ENCODE peak calls at places on chromosomes 7 and 10, in nine cellular contexts. Z is CD8-positive, alpha-beta memory T cell; D is SJSA1; L is kidney; X is endothelial cell of umbilical vein; U is BE2C; O is neural progenitor cell; T is IMR-90; P is stomach. K is an unnamed sample.
A peak's percentile ranks its signal among the peaks of the same experiment; 100 is the strongest.

GRCh38 chr10:62934258-62934657 is 118.1 kb upstream of the EGR2 start:
- DNase-seq in D (no peak), O (no peak), P (no peak), U (no peak), X (no peak), T (no peak), L (no peak), Z (no peak), K (no peak)

GRCh38 chr7:123782071-123782798 is 33.4 kb upstream of the WASL start:
- DNase-seq in O (no peak), Z (no peak), U (no peak), P (no peak), L (no peak), X (peak; percentile 72), D (no peak), T (no peak), K (peak; percentile 84)

GRCh38 chr10:86264481-86265231 is 101.9 kb downstream of the GRID1 start:
- DNase-seq in Z (no peak), L (no peak), P (peak; percentile 17), T (no peak), O (no peak), D (peak; percentile 29), X (no peak), U (peak; percentile 76), K (no peak)

GRCh38 chr7:17474724-17475344 is 176.4 kb downstream of the AHR start:
- DNase-seq in P (no peak), T (no peak), Z (no peak), O (peak; percentile 39), X (no peak), U (peak; percentile 15), D (no peak), L (no peak), K (no peak)

GRCh38 chr7:61111-61510 is 131.3 kb upstream of the FAM20C start:
- DNase-seq in Z (no peak), L (peak; percentile 46), T (no peak), D (no peak), P (no peak), X (no peak), O (no peak), U (no peak), K (no peak)

GRCh38 chr7:20102970-20103369 is 114.2 kb downstream of the MACC1 start:
- DNase-seq in T (no peak), O (no peak), P (no peak), U (no peak), X (no peak), D (no peak), Z (no peak), L (no peak), K (no peak)

GRCh38 chr7:129771201-129771927 is 159.8 kb downstream of the NRF1 start:
- DNase-seq in X (no peak), U (no peak), O (no peak), P (no peak), D (no peak), T (no peak), Z (no peak), L (peak; percentile 64), K (no peak)

GRCh38 chr10:46549171-46550075 is 7.0 kb downstream of the GPRIN2 start:
- DNase-seq in O (no peak), L (peak; percentile 79), U (peak; percentile 23), Z (no peak), X (no peak), D (peak; percentile 56), T (no peak), P (peak; percentile 25), K (no peak)

GRCh38 chr10:12391191-12391590 is 41.8 kb downstream of the CAMK1D start:
- DNase-seq in D (no peak), U (no peak), P (no peak), L (no peak), O (no peak), T (no peak), Z (no peak), X (peak; percentile 34), K (no peak)

GRCh38 chr7:130939285-130940095 is 205.5 kb upstream of the KLF14 start:
- DNase-seq in T (peak; percentile 59), L (no peak), O (peak; percentile 53), P (no peak), Z (no peak), D (no peak), X (no peak), U (no peak), K (no peak)

GRCh38 chr7:149494738-149495368 is 2.8 kb downstream of the ZNF746 start:
- DNase-seq in P (no peak), T (peak; percentile 61), O (no peak), U (no peak), X (no peak), Z (no peak), L (no peak), D (no peak), K (no peak)

GRCh38 chr10:3124412-3125175 is 48.0 kb downstream of the PITRM1 start:
- DNase-seq in X (no peak), P (no peak), U (no peak), T (no peak), L (peak; percentile 59), Z (no peak), O (no peak), D (no peak), K (no peak)

GRCh38 chr10:3123571-3124411 is 48.8 kb downstream of the PITRM1 start:
- DNase-seq in D (no peak), T (no peak), U (no peak), Z (no peak), X (no peak), L (peak; percentile 52), O (no peak), P (no peak), K (no peak)

GRCh38 chr10:3119796-3120459 is 52.6 kb downstream of the PFKP start:
- DNase-seq in O (peak; percentile 41), L (peak; percentile 59), T (peak; percentile 25), U (peak; percentile 41), X (no peak), D (no peak), Z (no peak), P (no peak), K (no peak)

GRCh38 chr10:3122486-3123205 is 49.9 kb downstream of the PITRM1 start:
- DNase-seq in L (peak; percentile 61), U (no peak), X (no peak), T (no peak), O (no peak), D (peak; percentile 89), P (no peak), Z (no peak), K (no peak)

GRCh38 chr10:3122034-3122433 is 50.5 kb downstream of the PITRM1 start:
- DNase-seq in D (no peak), X (no peak), P (no peak), L (peak; percentile 54), T (no peak), O (no peak), U (no peak), Z (no peak), K (no peak)
- H3K36me3 ChIP-seq in D (peaks cover 98% of the 10 kb centered on the region), X (peaks cover 21% of the 10 kb centered on the region), P (peaks cover 92% of the 10 kb centered on the region), L (peaks cover 3% of the 10 kb centered on the region), T (peaks cover 81% of the 10 kb centered on the region), O (no peaks in the 10 kb centered on the region), U (no peaks in the 10 kb centered on the region), Z (no peaks in the 10 kb centered on the region), K (peaks cover 22% of the 10 kb centered on the region)

DNA sequence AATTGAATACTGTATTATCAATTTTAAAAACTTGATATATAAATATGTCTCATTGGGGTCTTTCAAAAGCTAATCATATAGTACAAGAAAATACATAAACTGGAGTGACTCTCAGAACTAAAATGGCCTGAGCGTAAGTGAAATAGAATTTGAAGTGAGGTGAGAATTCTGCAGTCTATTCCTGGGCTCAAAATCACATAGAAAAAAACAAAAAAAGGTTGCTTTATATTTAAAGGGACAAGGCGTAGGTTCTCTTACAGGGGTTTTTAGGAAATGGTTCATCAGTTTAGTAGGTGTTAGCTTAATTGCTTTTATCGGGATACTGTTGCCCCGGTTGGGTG is 36.7 kb upstream of the PRSS1 start:
- DNase-seq in O (no peak), D (no peak), U (no peak), T (no peak), Z (no peak), X (no peak), L (no peak), P (no peak), K (no peak)
- H3K36me3 ChIP-seq in O (no peaks in the 10 kb centered on the region), D (no peaks in the 10 kb centered on the region), U (no peaks in the 10 kb centered on the region), T (no peaks in the 10 kb centered on the region), Z (no peaks in the 10 kb centered on the region), X (no peaks in the 10 kb centered on the region), L (no peaks in the 10 kb centered on the region), P (no peaks in the 10 kb centered on the region), K (no peaks in the 10 kb centered on the region)

GRCh38 chr7:107981466-107981865 is 21.5 kb downstream of the LAMB1 start:
- DNase-seq in X (no peak), D (no peak), T (no peak), O (no peak), L (no peak), P (no peak), Z (no peak), U (no peak), K (no peak)
- H3K36me3 ChIP-seq in X (peaks cover 72% of the 10 kb centered on the region), D (peaks cover 95% of the 10 kb centered on the region), T (peaks cover 70% of the 10 kb centered on the region), O (peaks cover 5% of the 10 kb centered on the region), L (peaks cover 33% of the 10 kb centered on the region), P (peaks cover 61% of the 10 kb centered on the region), Z (no peaks in the 10 kb centered on the region), U (peaks cover 94% of the 10 kb centered on the region), K (no peaks in the 10 kb centered on the region)

GRCh38 chr7:2477447-2478386 is 1.5 kb upstream of the GRIFIN start:
- DNase-seq in L (peak; percentile 90), Z (peak; percentile 63), O (peak; percentile 88), D (peak; percentile 65), X (peak; percentile 53), T (peak; percentile 49), U (peak; percentile 86), P (peak; percentile 77), K (peak; percentile 65)

GRCh38 chr7:2478387-2478760 is 2.2 kb upstream of the GRIFIN start:
- DNase-seq in U (no peak), P (peak; percentile 91), X (no peak), O (no peak), D (no peak), Z (no peak), T (no peak), L (peak; percentile 87), K (peak; percentile 85)

GRCh38 chr7:2475678-2476015 is 551 bp downstream of the GRIFIN start:
- DNase-seq in U (no peak), T (no peak), P (no peak), D (no peak), O (no peak), L (peak; percentile 66), X (no peak), Z (no peak), K (no peak)

GRCh38 chr7:2476298-2476697 is at the start of gene GRIFIN:
- DNase-seq in U (no peak), X (no peak), D (no peak), O (no peak), Z (no peak), P (no peak), T (no peak), L (no peak), K (no peak)

DNA sequence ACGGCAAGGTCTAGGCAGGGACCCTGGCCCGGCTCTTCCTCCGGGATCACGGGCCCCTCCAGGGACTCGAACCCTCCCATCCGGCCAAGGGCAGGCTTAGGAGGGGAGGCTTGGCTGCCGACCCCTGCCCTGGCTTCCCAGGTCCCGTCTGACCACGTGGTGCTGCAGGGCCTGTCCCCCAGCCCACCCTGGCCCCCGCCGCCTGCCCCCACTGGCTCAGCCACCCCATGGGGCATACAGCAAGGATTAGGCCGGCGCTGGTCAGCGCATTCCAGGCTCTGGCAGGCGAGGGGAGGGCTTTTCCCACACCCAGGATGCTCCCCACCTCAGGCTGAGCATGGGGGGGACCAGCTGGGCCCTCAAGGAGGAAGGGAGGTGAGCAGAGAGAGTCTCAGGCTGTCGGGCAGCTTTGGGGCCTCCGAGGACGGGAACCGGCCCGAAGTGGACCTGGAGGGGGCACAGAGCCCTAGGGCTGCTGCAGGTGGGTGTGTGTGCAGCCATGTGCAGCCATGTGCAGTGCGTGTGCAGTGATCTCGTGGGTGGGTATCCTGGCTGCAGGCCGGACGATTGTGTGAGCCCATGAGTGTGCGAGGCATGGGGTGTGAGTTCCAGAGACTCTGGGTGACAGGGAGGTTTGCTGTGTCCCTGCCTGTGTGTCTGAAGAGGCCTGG is 713 bp upstream of the GRIFIN start:
- DNase-seq in X (no peak), U (no peak), D (no peak), O (peak; percentile 66), P (no peak), L (peak; percentile 76), Z (no peak), T (no peak), K (no peak)
- H3K36me3 ChIP-seq in X (no peaks in the 10 kb centered on the region), U (no peaks in the 10 kb centered on the region), D (no peaks in the 10 kb centered on the region), O (no peaks in the 10 kb centered on the region), P (no peaks in the 10 kb centered on the region), L (no peaks in the 10 kb centered on the region), Z (no peaks in the 10 kb centered on the region), T (no peaks in the 10 kb centered on the region), K (no peaks in the 10 kb centered on the region)